ENCODE peak calls at places on chromosomes 7 and 10, in five cellular contexts. F is BJ, M is spleen, P is B cell, K is suprapubic skin. U is an unnamed sample.

GRCh38 chr7:143245123-143245522 is 18.1 kb upstream of the GSTK1 start:
- DNase-seq in F (peak; percentile 80), P (no peak), K (no peak), M (no peak), U (no peak)

GRCh38 chr7:75916685-75917634 is 2.0 kb downstream of the POR start:
- DNase-seq in F (no peak), M (no peak), P (no peak), K (no peak), U (no peak)

GRCh38 chr7:46129831-46130230 is 208.8 kb upstream of the IGFBP3 start:
- DNase-seq in P (no peak), M (no peak), F (no peak), K (no peak), U (no peak)

GRCh38 chr10:120387326-120387725 is 69.7 kb upstream of the PLPP4 start:
- DNase-seq in F (peak; percentile 37), M (no peak), K (no peak), P (no peak), U (no peak)

GRCh38 chr10:119859422-119860258 is 13.0 kb downstream of the MCMBP start:
- DNase-seq in F (no peak), K (no peak), M (no peak), P (peak; percentile 33), U (no peak)

GRCh38 chr10:49761789-49762565 is at the start of gene OGDHL:
- DNase-seq in P (peak; percentile 28), F (no peak), M (peak; percentile 81), K (no peak), U (peak; percentile 73)

GRCh38 chr10:36366843-36367242 is 724.7 kb upstream of the FZD8 start:
- DNase-seq in M (no peak), F (no peak), P (no peak), K (no peak), U (no peak)

GRCh38 chr7:33906697-33907096 is 1.4 kb downstream of the BMPER start:
- DNase-seq in P (no peak), F (no peak), K (no peak), M (no peak), U (no peak)

GRCh38 chr7:114530074-114530611 is 115.5 kb downstream of the FOXP2 start:
- DNase-seq in P (no peak), M (no peak), K (no peak), F (peak; percentile 44), U (no peak)

GRCh38 chr7:23938937-23939552 is 229.0 kb downstream of the STK31 start:
- DNase-seq in K (no peak), F (no peak), M (no peak), P (no peak), U (peak; percentile 10)
- TF ChIP-seq CTCF in K (no peak), F (peak; percentile 68), M (no peak), P (no peak), U (no peak)

GRCh38 chr10:85222300-85222699 is 893.9 kb downstream of the CCSER2 start:
- DNase-seq in M (no peak), F (no peak), K (no peak), P (no peak), U (no peak)
- TF ChIP-seq CTCF in M (no peak), F (no peak), K (no peak), P (no peak), U (no peak)

DNA sequence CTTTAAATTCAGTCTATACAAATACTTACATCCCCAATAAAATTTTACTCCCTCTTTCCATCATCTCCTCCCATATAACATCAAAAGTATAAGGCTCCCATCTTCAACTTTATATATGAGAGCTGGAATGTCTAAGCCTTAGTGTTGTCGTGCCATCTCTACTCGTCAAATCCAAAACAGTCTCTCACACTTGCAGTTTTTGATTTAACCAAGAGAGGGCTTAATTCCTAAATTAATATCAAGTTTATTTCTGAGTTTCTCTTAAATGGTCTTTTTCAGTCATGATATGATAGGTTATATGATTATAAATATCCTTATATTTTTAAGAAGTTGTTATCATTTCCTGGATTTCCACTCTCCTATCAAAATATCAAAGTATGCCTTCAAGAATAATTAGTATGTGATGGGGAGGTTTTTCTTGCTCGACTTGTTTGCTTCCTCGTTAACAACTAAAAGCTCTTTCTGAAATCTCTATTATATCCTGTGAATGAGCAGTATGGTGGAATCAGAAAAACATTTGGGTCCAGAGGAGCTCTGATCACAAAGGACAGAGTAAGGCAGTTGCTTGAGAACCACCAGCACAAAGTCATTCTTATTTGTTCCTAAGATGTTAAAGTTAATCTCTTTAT is 12.5 kb upstream of the LIPK start:
- DNase-seq in F (no peak), M (no peak), K (no peak), P (no peak), U (no peak)
- TF ChIP-seq CTCF in F (peak; percentile 34), M (no peak), K (no peak), P (no peak), U (no peak)

GRCh38 chr7:148941598-148942280 is 57.6 kb upstream of the EZH2 start:
- DNase-seq in M (peak; percentile 86), P (peak; percentile 30), K (no peak), F (no peak), U (peak; percentile 89)
- TF ChIP-seq CTCF in M (no peak), P (peak; percentile 37), K (peak; percentile 28), F (peak; percentile 47), U (peak; percentile 72)

DNA sequence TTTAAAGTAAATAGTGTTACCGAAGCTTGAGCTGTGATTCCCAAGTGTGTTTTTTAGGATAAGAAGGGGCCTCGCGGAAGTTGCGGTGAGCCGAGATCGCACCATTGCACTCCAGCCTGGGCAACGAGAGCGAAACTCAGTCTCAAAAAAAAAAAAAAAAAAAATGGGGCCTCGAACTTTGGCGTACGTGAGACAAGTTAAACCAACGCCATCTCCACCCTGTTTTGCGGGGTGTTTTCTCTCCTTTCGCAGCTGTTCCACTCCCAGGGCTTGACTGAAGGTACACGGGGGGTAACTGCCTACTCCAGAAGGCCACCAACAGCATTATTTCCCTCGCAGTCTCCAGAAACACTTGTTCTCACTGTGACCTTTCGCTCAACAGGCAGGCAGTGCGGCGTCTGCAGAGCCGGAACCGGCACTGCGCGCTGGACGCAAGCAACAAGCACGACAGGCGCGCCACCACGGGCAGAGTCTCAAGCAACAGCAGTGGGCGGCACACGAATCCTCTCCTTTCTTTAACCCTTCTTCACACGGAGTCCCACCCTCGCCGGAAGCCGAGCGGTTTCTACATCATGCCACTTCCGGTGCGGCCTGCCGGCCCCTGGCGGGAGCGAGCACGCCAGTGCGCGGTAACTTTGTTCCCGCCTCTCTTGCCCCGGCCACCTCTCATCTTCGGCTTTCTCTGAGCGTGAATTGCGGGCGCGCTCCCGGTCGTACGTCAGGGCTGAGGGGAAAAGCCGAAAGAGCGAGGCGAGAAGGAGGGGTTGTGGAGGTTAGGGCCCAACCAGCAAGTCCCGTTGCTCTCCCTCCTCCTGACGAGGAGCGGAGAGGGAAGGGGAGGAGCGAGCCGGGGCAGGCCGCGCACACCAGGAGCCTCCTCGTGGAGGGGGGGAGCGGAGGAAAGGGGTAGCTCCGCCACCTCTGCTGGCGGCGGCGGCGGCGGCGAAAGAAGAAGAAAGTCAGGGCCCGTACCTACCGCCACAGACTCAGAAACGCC is 826 bp upstream of the CDK13 start:
- DNase-seq in P (peak; percentile 89), F (peak; percentile 99), K (peak; percentile 98), M (peak; percentile 100), U (peak; percentile 98)
- TF ChIP-seq CTCF in P (no peak), F (peak; percentile 18), K (no peak), M (no peak), U (no peak)

DNA sequence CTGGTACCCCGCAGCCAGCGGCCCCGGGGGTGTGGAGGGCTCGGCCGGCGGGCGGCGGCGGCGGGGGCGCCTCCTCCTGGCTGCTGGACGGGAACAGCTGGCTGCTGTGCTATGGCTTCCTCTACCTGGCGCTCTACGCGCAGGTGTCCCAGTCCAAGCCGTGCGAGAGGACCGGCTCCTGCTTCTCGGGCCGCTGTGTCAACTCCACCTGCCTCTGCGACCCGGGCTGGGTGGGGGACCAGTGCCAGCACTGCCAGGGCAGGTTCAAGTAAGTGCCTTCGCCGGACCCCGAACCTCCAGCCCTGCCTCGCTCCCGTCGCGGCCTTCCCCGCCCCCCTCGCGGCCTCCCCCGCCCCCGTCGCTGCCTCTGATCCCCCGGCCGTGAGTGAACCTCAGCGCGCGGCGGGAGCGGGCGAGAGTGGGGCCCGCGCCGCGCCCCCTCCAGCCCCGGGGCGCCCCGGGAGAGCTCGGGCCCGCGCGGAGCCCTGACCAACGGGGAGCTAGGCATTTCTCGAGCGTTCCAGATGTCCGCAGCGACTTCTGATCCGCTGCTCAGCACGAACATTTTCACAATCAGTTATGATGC is 704 bp downstream of the ATRNL1 start:
- DNase-seq in F (no peak), M (peak; percentile 77), K (no peak), P (peak; percentile 65), U (peak; percentile 11)
- TF ChIP-seq CTCF in F (peak; percentile 8), M (no peak), K (no peak), P (no peak), U (no peak)

GRCh38 chr7:16509829-16510228 is 16.8 kb upstream of the LRRC72 start:
- DNase-seq in M (no peak), F (no peak), K (no peak), P (no peak), U (no peak)
- TF ChIP-seq CTCF in M (no peak), F (no peak), K (no peak), P (no peak), U (no peak)

DNA sequence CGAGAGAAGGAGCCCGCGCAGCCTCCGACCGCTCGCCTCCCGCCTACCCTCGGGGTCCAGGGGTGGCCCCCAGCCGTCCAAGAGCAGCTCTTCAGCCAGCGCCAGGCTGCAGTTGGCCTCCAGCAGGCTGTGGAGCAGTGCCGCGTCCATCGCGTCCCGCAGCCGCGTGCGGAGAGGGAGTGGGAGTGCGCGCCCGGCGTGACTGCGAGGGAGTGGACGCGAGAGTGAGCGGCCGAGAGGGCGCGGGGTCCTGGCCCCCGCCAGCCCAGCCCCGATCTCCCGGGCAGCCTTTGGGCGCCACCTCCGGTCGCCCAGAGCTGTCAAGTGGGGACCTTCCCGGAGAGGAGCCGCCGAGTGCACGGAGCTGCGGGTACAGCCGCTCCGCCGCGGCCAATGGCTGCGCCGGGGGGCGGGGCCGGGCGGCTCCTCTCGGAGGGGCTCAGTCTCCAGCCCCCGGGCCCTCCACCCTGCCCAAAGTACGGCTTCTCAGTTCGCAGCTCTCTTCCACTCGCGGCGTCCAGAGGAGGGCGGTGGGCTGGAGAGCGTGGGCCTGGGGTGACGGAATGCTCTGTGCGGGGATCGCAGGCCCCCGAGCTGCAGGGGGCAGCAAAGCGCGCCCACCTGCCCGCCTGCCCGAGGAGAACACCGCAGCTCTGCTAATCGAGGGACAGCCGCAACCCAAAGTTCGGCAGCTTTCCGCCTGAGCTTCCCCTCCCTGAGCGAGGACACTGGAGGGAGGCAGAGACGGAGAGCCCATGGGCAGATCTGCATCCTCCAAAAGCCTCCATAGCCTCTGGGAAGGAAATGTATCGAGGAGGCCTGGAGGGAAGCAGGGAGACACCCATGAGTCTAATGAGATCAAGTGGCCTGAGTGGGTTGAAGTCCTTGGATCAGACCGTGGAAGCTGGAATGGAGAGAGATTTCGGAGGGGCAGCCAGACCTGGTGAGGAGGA is at the start of gene CRHR2:
- DNase-seq in M (no peak), P (peak; percentile 45), K (no peak), F (no peak), U (peak; percentile 56)
- TF ChIP-seq CTCF in M (no peak), P (peak; percentile 9), K (no peak), F (peak; percentile 19), U (peak; percentile 52)

U was measured in activated CD8-positive, alpha-beta T cell treated with anti-CD3 and anti-CD28 coated beads for 36 hours.